ENCODE peak calls at places on chromosomes 16 and 17, in nine cellular contexts. R is thoracic aorta, W is right cardiac atrium, U is neuronal stem cell, Z is adrenal gland, B is lower lobe of right lung, H is body of pancreas, C is GM23248, K is OCI-LY7. O is an unnamed sample.

GRCh38 chr16:1688807-1689560 is 10.9 kb downstream of the JPT2 start:
- DNase-seq in W (no peak), R (peak; percentile 39), U (no peak), C (no peak), B (peak; percentile 71), H (peak; percentile 54), K (no peak), Z (no peak), O (no peak)

GRCh38 chr17:76493505-76494167 is 7.6 kb downstream of the RHBDF2 start:
- DNase-seq in C (no peak), B (no peak), W (no peak), Z (no peak), R (no peak), U (no peak), H (no peak), K (peak; percentile 52), O (no peak)

GRCh38 chr17:4950075-4950756 is 703 bp upstream of the ENO3 start:
- DNase-seq in Z (peak; percentile 74), K (peak; percentile 51), H (peak; percentile 55), U (no peak), R (no peak), B (peak; percentile 80), W (peak; percentile 91), C (peak; percentile 73), O (peak; percentile 80)

GRCh38 chr17:80316927-80317705 is 56.5 kb downstream of the RNF213 start:
- DNase-seq in R (no peak), W (peak; percentile 61), C (no peak), U (no peak), Z (no peak), K (no peak), H (no peak), B (no peak), O (no peak)

GRCh38 chr17:5557485-5557884 is 26.8 kb downstream of the NLRP1 start:
- DNase-seq in W (no peak), C (peak; percentile 63), B (no peak), U (no peak), R (no peak), Z (no peak), K (no peak), H (no peak), O (no peak)

GRCh38 chr17:65177901-65178300 is 40.7 kb downstream of the RGS9 start:
- DNase-seq in C (peak; percentile 79), W (no peak), K (peak; percentile 21), U (no peak), R (no peak), Z (no peak), B (no peak), H (no peak), O (no peak)

GRCh38 chr17:12856451-12856850 is 67.2 kb downstream of the ARHGAP44 start:
- DNase-seq in K (no peak), Z (no peak), U (no peak), B (no peak), R (no peak), C (no peak), H (no peak), W (no peak), O (no peak)

GRCh38 chr17:13154403-13154802 is 136.6 kb upstream of the ELAC2 start:
- DNase-seq in W (no peak), C (peak; percentile 60), H (no peak), U (no peak), Z (no peak), B (no peak), K (no peak), R (no peak), O (no peak)

GRCh38 chr16:49589721-49590120 is 216.1 kb downstream of the C16orf78 start:
- DNase-seq in U (peak; percentile 35), B (no peak), Z (no peak), K (no peak), R (no peak), W (no peak), H (no peak), C (no peak), O (no peak)

GRCh38 chr17:29613371-29613837 is 9.3 kb downstream of the CORO6 start:
- DNase-seq in K (peak; percentile 74), W (peak; percentile 99), U (peak; percentile 90), Z (peak; percentile 96), R (peak; percentile 72), B (peak; percentile 95), C (peak; percentile 91), H (peak; percentile 87), O (peak; percentile 98)

GRCh38 chr17:83064732-83065659 is 14.4 kb upstream of the METRNL start:
- DNase-seq in C (no peak), H (peak; percentile 69), B (peak; percentile 74), R (no peak), W (peak; percentile 54), U (no peak), Z (peak; percentile 29), K (no peak), O (peak; percentile 67)

GRCh38 chr17:5115673-5116651 is at the start of gene USP6:
- DNase-seq in Z (no peak), W (no peak), B (no peak), H (peak; percentile 49), R (no peak), U (no peak), C (peak; percentile 13), K (no peak), O (no peak)

GRCh38 chr17:79081571-79082276 is 7.1 kb downstream of the ENGASE start:
- DNase-seq in W (peak; percentile 55), R (no peak), B (no peak), Z (no peak), H (no peak), U (no peak), C (no peak), K (no peak), O (no peak)

GRCh38 chr17:32102697-32103096 is 39.6 kb upstream of the RHOT1 start:
- DNase-seq in R (no peak), U (no peak), H (no peak), C (peak; percentile 37), W (no peak), Z (no peak), B (no peak), K (no peak), O (no peak)

GRCh38 chr17:52106638-52107261 is 51.8 kb downstream of the CA10 start:
- DNase-seq in H (peak; percentile 54), Z (peak; percentile 35), U (peak; percentile 44), C (peak; percentile 58), K (peak; percentile 43), R (no peak), W (peak; percentile 61), B (no peak), O (peak; percentile 48)

GRCh38 chr17:31490019-31490383 is 98.5 kb downstream of the RAB11FIP4 start:
- DNase-seq in W (no peak), B (no peak), Z (no peak), K (no peak), U (no peak), C (no peak), H (no peak), R (no peak), O (peak; percentile 24)

GRCh38 chr16:2086136-2086742 is 38.5 kb downstream of the TSC2 start:
- DNase-seq in W (no peak), K (no peak), U (no peak), Z (no peak), R (no peak), C (no peak), H (no peak), B (no peak), O (no peak)

DNA sequence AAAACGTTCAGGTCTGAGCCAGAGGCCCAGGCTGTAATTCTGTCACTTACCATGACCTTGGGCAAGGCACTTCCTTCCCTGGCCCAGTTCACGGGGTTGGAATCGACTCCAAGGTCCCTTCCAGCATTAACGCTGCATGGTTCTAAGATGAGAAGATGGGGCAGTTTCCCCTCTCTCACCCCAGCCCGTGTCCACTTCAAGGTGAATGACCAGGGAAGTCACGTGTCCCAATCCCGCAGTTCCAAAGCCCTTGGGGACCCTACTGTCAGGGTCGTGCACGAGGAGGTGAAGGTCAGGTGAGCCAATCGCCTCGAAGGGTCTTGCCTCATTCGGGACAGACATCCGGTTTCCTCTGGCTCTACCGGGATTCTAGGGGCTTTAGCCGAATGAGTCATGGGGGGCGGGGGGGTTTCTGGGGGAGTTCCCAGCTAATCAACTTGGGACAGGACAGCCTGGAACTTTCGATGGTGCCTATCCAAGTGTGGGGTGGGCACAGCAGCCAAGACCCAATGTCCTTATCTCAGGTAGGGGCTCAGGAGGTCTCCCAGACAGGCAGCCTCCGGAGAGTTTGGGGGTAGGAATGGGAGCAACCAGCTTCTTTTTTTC is 762 bp upstream of the CSF3 start:
- DNase-seq in B (no peak), U (no peak), W (peak; percentile 62), R (no peak), C (no peak), K (no peak), Z (peak; percentile 65), H (peak; percentile 43), O (no peak)
- H3K4me1 ChIP-seq in B (peaks cover 56% of the 10 kb centered on the region), U (peaks cover 17% of the 10 kb centered on the region), W (peaks cover 10% of the 10 kb centered on the region), R (peaks cover 27% of the 10 kb centered on the region), C (peaks cover 18% of the 10 kb centered on the region), K (peaks cover 8% of the 10 kb centered on the region), Z (peaks cover 39% of the 10 kb centered on the region), H (peaks cover 18% of the 10 kb centered on the region), O (peaks cover 17% of the 10 kb centered on the region)

DNA sequence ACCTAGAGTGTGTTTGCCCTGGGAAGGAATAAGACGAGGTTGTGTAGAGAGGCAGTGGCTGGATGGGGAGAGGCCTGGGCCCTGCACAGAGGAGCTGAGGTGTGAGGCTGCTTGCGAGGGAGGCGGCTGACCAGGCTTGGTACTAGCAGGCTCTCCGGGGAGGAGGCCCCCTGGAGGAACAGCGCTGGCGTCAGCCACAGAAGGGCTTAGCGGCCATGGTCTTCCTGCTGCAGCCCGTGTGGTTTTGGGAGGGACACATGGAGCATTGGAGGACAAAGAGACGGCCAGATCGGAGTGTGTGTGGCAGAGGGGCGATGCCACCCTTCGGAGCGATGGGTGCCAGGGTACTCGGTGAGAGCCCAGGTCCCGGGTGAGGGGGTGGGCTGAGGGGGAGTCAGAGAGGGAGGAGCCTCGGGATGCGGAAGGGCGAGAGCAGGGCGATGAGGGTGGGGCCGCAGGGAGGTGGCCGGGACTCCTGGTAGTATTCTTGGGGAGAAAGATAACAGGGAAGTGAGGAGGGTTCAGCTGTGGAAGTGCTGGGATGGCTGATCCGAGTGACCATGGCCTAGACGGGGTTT is 8.2 kb downstream of the BANP start:
- DNase-seq in B (no peak), W (peak; percentile 60), K (no peak), H (no peak), C (no peak), U (no peak), Z (no peak), R (no peak), O (no peak)
- H3K4me3 ChIP-seq in B (peak overlapping the region; percentile 17), W (no peak overlapping the region), K (no peak overlapping the region), H (no peak overlapping the region), C (no peak overlapping the region), U (no peak overlapping the region), Z (no peak overlapping the region), R (peak overlapping the region; percentile 28), O (no peak overlapping the region)

DNA sequence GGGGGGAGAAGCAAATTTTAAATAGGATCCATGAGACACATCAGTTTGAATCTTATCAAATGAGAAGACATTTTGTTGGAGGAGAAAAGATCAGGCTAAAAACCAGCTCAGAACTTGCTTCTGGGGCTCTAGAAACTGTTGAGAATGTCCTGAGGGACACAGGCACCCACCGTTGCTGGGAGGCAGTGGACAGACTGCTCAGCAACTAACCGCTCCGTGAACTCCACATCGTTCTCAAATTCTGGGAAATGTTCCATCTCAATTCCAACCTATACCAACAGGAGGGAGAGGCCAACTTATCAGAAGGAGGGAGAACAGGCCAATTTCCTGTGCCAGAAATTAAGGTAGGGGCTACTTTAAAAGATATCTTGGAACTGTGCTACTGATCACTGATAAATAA is 8.4 kb downstream of the TAT start:
- DNase-seq in Z (no peak), R (no peak), W (no peak), B (no peak), H (no peak), C (no peak), K (no peak), U (no peak), O (no peak)
- H3K4me1 ChIP-seq in Z (peaks cover 18% of the 10 kb centered on the region), R (peaks cover 13% of the 10 kb centered on the region), W (peaks cover 4% of the 10 kb centered on the region), B (peaks cover 28% of the 10 kb centered on the region), H (peaks cover 34% of the 10 kb centered on the region), C (no peaks in the 10 kb centered on the region), K (peaks cover 26% of the 10 kb centered on the region), U (no peaks in the 10 kb centered on the region), O (no peaks in the 10 kb centered on the region)

GRCh38 chr16:27547851-27548250 is 1.9 kb downstream of the GTF3C1 start:
- DNase-seq in B (no peak), R (no peak), H (no peak), Z (no peak), W (no peak), K (no peak), U (no peak), C (no peak), O (no peak)
- H3K4me3 ChIP-seq in B (no peak overlapping the region), R (no peak overlapping the region), H (no peak overlapping the region), Z (no peak overlapping the region), W (no peak overlapping the region), K (no peak overlapping the region), U (no peak overlapping the region), C (peak overlapping the region; percentile 99), O (no peak overlapping the region)